ENCODE peak calls at places on chromosomes 7 and 10, in five cellular contexts. R, X, E, Q and W are unnamed samples.

GRCh38 chr10:77493239-77493806 is 144.3 kb downstream of the KCNMA1 start:
- DNase-seq in R (no peak), X (no peak), E (no peak), Q (no peak), W (no peak)

GRCh38 chr10:53134050-53134449 is 361.5 kb upstream of the MBL2 start:
- DNase-seq in X (no peak), Q (no peak), R (no peak), E (no peak), W (no peak)

GRCh38 chr7:91352091-91352490 is 87.9 kb downstream of the FZD1 start:
- DNase-seq in X (no peak), Q (no peak), E (no peak), R (no peak), W (no peak)

GRCh38 chr10:31554556-31554955 is 235.5 kb downstream of the ZEB1 start:
- DNase-seq in X (no peak), R (no peak), Q (peak; percentile 4), E (no peak), W (no peak)

GRCh38 chr10:47073967-47074366 is 162.7 kb downstream of the PTPN20 start:
- DNase-seq in X (no peak), Q (no peak), R (peak; percentile 6), E (no peak), W (no peak)

GRCh38 chr10:121085386-121085785 is 234.2 kb downstream of the WDR11 start:
- DNase-seq in R (no peak), E (no peak), X (no peak), Q (no peak), W (no peak)

GRCh38 chr7:131945313-131945831 is 388.9 kb upstream of the PODXL start:
- DNase-seq in X (no peak), R (peak; percentile 32), E (peak; percentile 50), Q (no peak), W (no peak)

GRCh38 chr10:89861584-89862287 is 160.3 kb downstream of the KIF20B start:
- DNase-seq in X (no peak), E (no peak), R (peak; percentile 80), Q (no peak), W (no peak)

GRCh38 chr10:69061305-69062161 is 26.4 kb upstream of the SRGN start:
- DNase-seq in R (peak; percentile 90), E (peak; percentile 40), Q (peak; percentile 92), X (peak; percentile 73), W (peak; percentile 100)

DNA sequence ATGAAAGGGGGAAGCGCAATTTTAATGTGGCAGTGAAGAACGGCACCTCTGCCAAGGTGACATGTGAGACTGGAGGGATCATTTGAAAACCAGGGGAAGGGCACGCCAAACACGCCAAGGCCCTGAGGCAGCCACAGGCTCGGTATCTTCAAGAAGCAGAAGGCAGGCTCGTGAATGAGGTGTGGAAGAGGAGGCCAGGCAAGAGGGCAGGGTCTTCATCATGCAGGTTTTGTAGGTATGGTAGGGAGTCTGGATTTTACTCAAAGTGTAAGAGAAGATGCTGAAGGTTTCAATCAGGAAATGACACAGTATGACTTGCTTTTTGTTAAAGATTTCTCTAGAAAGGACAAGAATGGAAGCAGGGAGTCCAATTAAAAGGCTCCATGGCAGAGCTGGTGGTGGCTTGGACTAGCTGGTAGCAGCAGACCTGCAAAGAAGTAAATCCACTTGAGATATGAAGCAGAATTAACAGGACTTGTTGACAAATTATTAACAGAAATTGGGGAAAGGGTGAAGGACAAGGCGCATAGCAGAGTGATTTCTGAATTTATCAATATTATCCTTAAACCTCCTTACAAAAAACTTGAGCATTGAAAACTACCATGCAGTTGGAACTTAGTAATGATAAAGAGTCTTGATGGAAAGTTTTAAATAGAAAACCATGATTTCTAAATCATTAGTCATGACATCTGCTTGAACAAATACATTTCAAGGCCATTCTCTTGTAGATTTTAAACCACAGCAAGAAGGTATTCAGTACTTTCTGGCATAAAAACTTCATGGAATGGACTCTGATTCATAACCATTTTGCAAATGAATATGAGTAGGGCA is 70.4 kb downstream of the COA1 start:
- DNase-seq in R (peak; percentile 65), Q (peak; percentile 89), E (no peak), X (no peak), W (peak; percentile 61)
- H3K4me3 ChIP-seq in R (no peak overlapping the region), Q (no peak overlapping the region), E (no peak overlapping the region), X (no peak overlapping the region), W (no peak overlapping the region)

GRCh38 chr7:47479821-47480575 is 101.9 kb downstream of the TNS3 start:
- DNase-seq in Q (no peak), X (no peak), R (no peak), E (no peak), W (no peak)
- TF ChIP-seq CTCF in Q (no peak), X (no peak), R (no peak), E (no peak), W (no peak)

GRCh38 chr10:44879531-44879899 is 31.6 kb upstream of the TMEM72 start:
- DNase-seq in X (no peak), E (peak; percentile 49), Q (no peak), R (no peak), W (no peak)
- H3K4me3 ChIP-seq in X (peak overlapping the region; percentile 47), E (peak overlapping the region; percentile 50), Q (peak overlapping the region; percentile 59), R (no peak overlapping the region), W (no peak overlapping the region)

GRCh38 chr7:142523821-142524460 is 225.3 kb upstream of the PRSS1 start:
- DNase-seq in Q (no peak), R (no peak), E (no peak), X (no peak), W (no peak)
- TF ChIP-seq CTCF in Q (no peak), R (peak; percentile 29), E (no peak), X (no peak), W (peak; percentile 31)

GRCh38 chr10:2280713-2281112 is 543.4 kb upstream of the ADARB2 start:
- DNase-seq in Q (no peak), R (no peak), X (no peak), E (no peak), W (no peak)
- H3K4me3 ChIP-seq in Q (no peak overlapping the region), R (no peak overlapping the region), X (no peak overlapping the region), E (no peak overlapping the region), W (no peak overlapping the region)

GRCh38 chr7:13117103-13117502 is 429.7 kb downstream of the ARL4A start:
- DNase-seq in X (no peak), E (no peak), Q (no peak), R (peak; percentile 29), W (no peak)
- TF ChIP-seq CTCF in X (peak; percentile 32), E (no peak), Q (no peak), R (peak; percentile 57), W (peak; percentile 81)